ENCODE peak calls at places on chromosomes 16 and 17, in eight cellular contexts. One of them, this sample, is unnamed.

GRCh38 chr16:6038966-6039530 is 941.5 kb upstream of the EEF2KMT start:
- DNase-seq in endothelial cell: no peak
- DNase-seq in stomach: no peak
- DNase-seq in lung: no peak
- DNase-seq in ascending aorta: no peak
- DNase-seq in A549: no peak
- DNase-seq in glutamatergic neuron: no peak
- DNase-seq in left ventricle myocardium inferior: no peak
- DNase-seq in this sample: no peak

GRCh38 chr17:81251943-81252301 is 12.8 kb downstream of the NDUFAF8 start:
- DNase-seq in stomach: no peak
- DNase-seq in lung: no peak
- DNase-seq in left ventricle myocardium inferior: no peak
- DNase-seq in glutamatergic neuron: peak; percentile 83
- DNase-seq in A549: no peak
- DNase-seq in ascending aorta: no peak
- DNase-seq in endothelial cell: no peak
- DNase-seq in this sample: no peak

GRCh38 chr17:57527437-57528083 is 217.5 kb downstream of the CCDC182 start:
- DNase-seq in glutamatergic neuron: no peak
- DNase-seq in ascending aorta: no peak
- DNase-seq in stomach: no peak
- DNase-seq in left ventricle myocardium inferior: no peak
- DNase-seq in lung: no peak
- DNase-seq in A549: no peak
- DNase-seq in endothelial cell: no peak
- DNase-seq in this sample: no peak

GRCh38 chr16:8905168-8905762 is 23.1 kb downstream of the LITAFD start:
- DNase-seq in ascending aorta: no peak
- DNase-seq in glutamatergic neuron: no peak
- DNase-seq in stomach: no peak
- DNase-seq in endothelial cell: no peak
- DNase-seq in lung: no peak
- DNase-seq in left ventricle myocardium inferior: no peak
- DNase-seq in A549: peak; percentile 69
- DNase-seq in this sample: no peak

GRCh38 chr17:51118330-51119195 is 2.1 kb downstream of the SPAG9 start:
- DNase-seq in endothelial cell: no peak
- DNase-seq in left ventricle myocardium inferior: no peak
- DNase-seq in stomach: peak; percentile 76
- DNase-seq in lung: peak; percentile 58
- DNase-seq in glutamatergic neuron: no peak
- DNase-seq in A549: peak; percentile 45
- DNase-seq in ascending aorta: no peak
- DNase-seq in this sample: no peak

GRCh38 chr17:4332296-4332970 is 34.0 kb downstream of the UBE2G1 start:
- DNase-seq in left ventricle myocardium inferior: no peak
- DNase-seq in endothelial cell: no peak
- DNase-seq in glutamatergic neuron: no peak
- DNase-seq in stomach: no peak
- DNase-seq in ascending aorta: no peak
- DNase-seq in A549: no peak
- DNase-seq in lung: no peak
- DNase-seq in this sample: no peak

GRCh38 chr17:62628845-62629555 is 1.5 kb downstream of the MRC2 start:
- DNase-seq in endothelial cell: no peak
- DNase-seq in glutamatergic neuron: peak; percentile 54
- DNase-seq in lung: no peak
- DNase-seq in left ventricle myocardium inferior: no peak
- DNase-seq in A549: no peak
- DNase-seq in ascending aorta: no peak
- DNase-seq in stomach: no peak
- DNase-seq in this sample: no peak

GRCh38 chr16:65113441-65113840 is 8.4 kb downstream of the CDH11 start:
- DNase-seq in left ventricle myocardium inferior: no peak
- DNase-seq in ascending aorta: no peak
- DNase-seq in glutamatergic neuron: no peak
- DNase-seq in lung: no peak
- DNase-seq in endothelial cell: no peak
- DNase-seq in stomach: no peak
- DNase-seq in A549: no peak
- DNase-seq in this sample: no peak

GRCh38 chr17:82397449-82398335 is 20.5 kb upstream of the HEXD start:
- DNase-seq in lung: no peak
- DNase-seq in endothelial cell: no peak
- DNase-seq in left ventricle myocardium inferior: no peak
- DNase-seq in glutamatergic neuron: peak; percentile 23
- DNase-seq in ascending aorta: no peak
- DNase-seq in stomach: no peak
- DNase-seq in A549: no peak
- DNase-seq in this sample: no peak

GRCh38 chr17:78643326-78643725 is 66.1 kb upstream of the DNAH17 start:
- DNase-seq in lung: no peak
- DNase-seq in glutamatergic neuron: no peak
- DNase-seq in left ventricle myocardium inferior: no peak
- DNase-seq in ascending aorta: no peak
- DNase-seq in endothelial cell: no peak
- DNase-seq in stomach: no peak
- DNase-seq in A549: no peak
- DNase-seq in this sample: no peak

GRCh38 chr16:1282275-1282995 is 26.6 kb downstream of the TPSD1 start:
- DNase-seq in glutamatergic neuron: no peak
- DNase-seq in lung: no peak
- DNase-seq in endothelial cell: no peak
- DNase-seq in stomach: no peak
- DNase-seq in left ventricle myocardium inferior: no peak
- DNase-seq in A549: no peak
- DNase-seq in ascending aorta: no peak
- DNase-seq in this sample: no peak

GRCh38 chr17:43913584-43913983 is 6.2 kb upstream of the MPP2 start:
- DNase-seq in A549: no peak
- DNase-seq in lung: no peak
- DNase-seq in endothelial cell: no peak
- DNase-seq in stomach: no peak
- DNase-seq in glutamatergic neuron: no peak
- DNase-seq in left ventricle myocardium inferior: no peak
- DNase-seq in ascending aorta: no peak
- DNase-seq in this sample: no peak

DNA sequence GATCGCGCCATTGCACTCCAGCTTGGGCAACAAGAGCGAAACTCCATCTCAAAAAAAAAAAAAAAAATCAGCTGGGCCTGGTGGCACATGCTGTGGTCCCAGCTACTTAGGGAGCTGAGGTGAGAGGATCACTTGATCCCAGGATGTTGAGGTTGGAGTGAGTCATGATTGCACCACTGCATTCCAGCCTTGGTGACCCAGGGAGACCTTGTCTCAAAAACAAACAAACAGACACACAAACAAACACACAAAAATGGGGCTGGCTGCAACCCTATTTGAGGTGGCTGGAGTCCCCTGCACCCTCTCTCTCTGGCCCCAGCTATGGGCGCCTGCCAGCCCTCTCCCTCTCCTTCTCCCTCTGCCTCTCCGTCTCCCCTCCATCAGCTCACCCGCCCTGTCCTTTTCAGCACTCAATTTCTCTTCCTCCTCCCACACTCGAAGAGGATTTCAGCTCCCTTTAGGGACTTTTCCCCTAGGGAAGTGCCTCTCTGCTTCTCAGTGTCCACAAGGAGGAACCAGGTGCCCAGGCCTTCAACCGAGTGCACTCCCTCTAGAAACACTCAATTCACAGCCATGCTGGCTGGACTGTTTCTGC is 17.5 kb upstream of the TFAP4 start:
- DNase-seq in glutamatergic neuron: no peak
- DNase-seq in A549: peak; percentile 95
- DNase-seq in left ventricle myocardium inferior: no peak
- DNase-seq in stomach: no peak
- DNase-seq in endothelial cell: no peak
- DNase-seq in ascending aorta: no peak
- DNase-seq in lung: peak; percentile 80
- DNase-seq in this sample: no peak
- TF ChIP-seq CTCF in glutamatergic neuron: no peak
- TF ChIP-seq CTCF in A549: no peak
- TF ChIP-seq CTCF in left ventricle myocardium inferior: no peak
- TF ChIP-seq CTCF in stomach: no peak
- TF ChIP-seq CTCF in endothelial cell: no peak
- TF ChIP-seq CTCF in ascending aorta: no peak
- TF ChIP-seq CTCF in lung: no peak
- TF ChIP-seq CTCF in this sample: no peak

DNA sequence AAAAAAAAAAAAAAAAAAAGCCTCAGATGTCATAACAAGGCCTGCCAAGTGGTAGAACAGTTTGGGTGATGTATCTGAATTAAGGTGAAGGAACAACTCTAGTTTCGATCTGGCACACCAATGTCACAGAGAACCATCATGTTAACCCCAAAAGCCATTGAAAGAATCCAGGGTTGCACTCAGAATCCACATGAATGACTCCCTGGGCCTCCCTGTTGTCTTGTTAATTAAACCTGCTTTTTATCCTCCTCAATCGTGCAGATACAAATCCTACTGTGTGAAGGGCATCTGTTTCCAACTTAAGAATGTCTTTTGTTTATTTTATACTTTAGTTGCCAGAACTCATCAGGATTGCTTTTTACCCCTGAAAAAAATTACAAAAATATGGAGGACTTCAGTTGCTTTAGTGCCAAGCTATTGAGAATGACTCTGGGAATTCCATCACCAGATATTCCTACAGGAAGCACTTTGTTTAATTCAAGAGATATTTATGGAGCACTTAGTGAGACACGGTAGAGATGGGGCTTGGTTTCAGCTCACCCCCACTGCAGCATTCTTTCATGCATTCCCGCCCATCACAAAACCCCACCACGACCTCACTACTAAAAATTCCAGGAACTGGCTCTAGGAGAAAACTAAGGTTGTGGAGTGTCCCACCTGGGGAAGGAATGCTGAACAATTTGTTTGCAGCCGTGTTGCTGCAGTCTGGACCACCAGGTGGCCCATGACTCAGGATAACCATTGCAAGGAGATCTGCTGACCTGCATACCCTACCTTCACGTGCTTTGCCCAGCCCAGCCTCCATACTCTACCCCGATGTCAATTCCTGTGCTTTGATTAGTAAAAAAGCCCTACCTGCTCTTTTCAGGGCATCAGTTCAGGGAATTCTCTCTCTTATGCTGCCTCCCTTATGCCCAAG is 63.8 kb upstream of the GPRC5B start:
- DNase-seq in glutamatergic neuron: no peak
- DNase-seq in stomach: no peak
- DNase-seq in left ventricle myocardium inferior: no peak
- DNase-seq in lung: no peak
- DNase-seq in endothelial cell: no peak
- DNase-seq in A549: peak; percentile 19
- DNase-seq in ascending aorta: no peak
- DNase-seq in this sample: no peak
- TF ChIP-seq CTCF in glutamatergic neuron: no peak
- TF ChIP-seq CTCF in stomach: no peak
- TF ChIP-seq CTCF in left ventricle myocardium inferior: no peak
- TF ChIP-seq CTCF in lung: no peak
- TF ChIP-seq CTCF in endothelial cell: peak; percentile 17
- TF ChIP-seq CTCF in A549: no peak
- TF ChIP-seq CTCF in ascending aorta: no peak
- TF ChIP-seq CTCF in this sample: no peak

DNA sequence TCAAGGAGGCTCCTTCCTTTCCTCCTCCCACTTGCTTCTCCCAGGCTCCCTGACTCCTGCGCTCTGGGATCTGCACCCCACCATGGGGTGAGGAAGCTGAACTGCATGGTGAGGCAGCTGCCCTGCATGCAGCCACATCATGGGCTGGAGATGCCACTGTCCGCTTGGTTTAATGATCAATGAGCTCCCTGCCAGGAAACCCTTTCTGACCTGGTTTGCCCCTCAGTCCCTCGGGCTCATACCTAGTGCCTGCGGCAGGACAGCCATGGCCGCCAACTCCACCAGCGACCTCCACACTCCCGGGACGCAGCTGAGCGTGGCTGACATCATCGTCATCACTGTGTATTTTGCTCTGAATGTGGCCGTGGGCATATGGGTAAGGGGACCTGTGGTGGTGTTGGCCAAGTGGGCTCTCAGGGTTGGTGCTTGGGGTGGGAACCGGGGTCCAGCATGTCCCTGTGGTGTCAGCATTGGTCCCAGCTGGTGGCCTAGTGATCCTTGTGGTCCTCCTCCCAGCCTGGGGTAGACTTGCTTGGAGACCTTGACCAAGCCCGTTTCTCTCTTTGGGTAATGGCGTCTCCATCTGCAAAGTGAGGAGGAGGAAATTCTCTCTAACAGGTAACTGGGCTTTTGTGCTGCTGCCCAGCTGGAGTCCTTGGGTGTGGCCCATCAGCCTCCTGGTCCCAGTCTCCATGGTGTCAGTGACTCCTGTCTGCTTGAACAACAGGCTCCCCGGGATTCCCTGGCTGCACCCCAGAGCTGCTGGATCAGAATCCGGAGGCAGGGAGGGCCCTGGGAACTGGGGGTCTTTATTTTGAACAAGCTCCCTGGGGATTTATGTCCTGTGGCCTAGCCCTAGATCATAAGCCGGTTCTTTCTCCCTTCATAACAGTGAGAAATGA is at the start of gene SLC5A10:
- DNase-seq in endothelial cell: no peak
- DNase-seq in lung: no peak
- DNase-seq in stomach: no peak
- DNase-seq in glutamatergic neuron: no peak
- DNase-seq in left ventricle myocardium inferior: no peak
- DNase-seq in A549: peak; percentile 51
- DNase-seq in ascending aorta: no peak
- DNase-seq in this sample: no peak
- TF ChIP-seq CTCF in endothelial cell: no peak
- TF ChIP-seq CTCF in lung: no peak
- TF ChIP-seq CTCF in stomach: no peak
- TF ChIP-seq CTCF in glutamatergic neuron: peak; percentile 17
- TF ChIP-seq CTCF in left ventricle myocardium inferior: peak; percentile 21
- TF ChIP-seq CTCF in A549: no peak
- TF ChIP-seq CTCF in ascending aorta: no peak
- TF ChIP-seq CTCF in this sample: peak; percentile 31

GRCh38 chr16:63719926-63720325 is 1401.9 kb downstream of the CDH11 start:
- DNase-seq in ascending aorta: no peak
- DNase-seq in glutamatergic neuron: no peak
- DNase-seq in stomach: no peak
- DNase-seq in lung: no peak
- DNase-seq in A549: no peak
- DNase-seq in endothelial cell: no peak
- DNase-seq in left ventricle myocardium inferior: no peak
- DNase-seq in this sample: no peak

GRCh38 chr16:63714876-63715275 is 1407.0 kb downstream of the CDH11 start:
- DNase-seq in endothelial cell: no peak
- DNase-seq in glutamatergic neuron: no peak
- DNase-seq in lung: no peak
- DNase-seq in left ventricle myocardium inferior: no peak
- DNase-seq in ascending aorta: no peak
- DNase-seq in stomach: peak; percentile 27
- DNase-seq in A549: no peak
- DNase-seq in this sample: no peak

DNA sequence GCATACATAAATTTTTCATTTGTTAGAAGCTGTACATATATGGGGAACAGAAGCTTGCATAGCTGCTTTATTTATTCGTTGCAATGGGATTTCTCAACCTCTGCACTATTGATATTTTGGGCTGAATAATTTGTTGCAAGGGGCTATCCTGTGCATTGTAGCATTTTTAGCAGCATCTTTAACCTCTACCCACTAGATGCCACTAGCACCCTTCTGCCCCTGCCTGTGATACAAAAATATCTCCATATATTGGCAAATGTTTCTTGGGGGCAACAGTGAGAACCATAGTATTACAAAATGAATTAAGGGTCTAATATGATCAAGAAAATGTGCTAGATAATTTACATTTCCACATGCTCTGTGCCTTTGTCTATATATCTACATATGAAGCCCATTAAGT is 1401.0 kb downstream of the CDH11 start:
- DNase-seq in lung: no peak
- DNase-seq in A549: no peak
- DNase-seq in endothelial cell: no peak
- DNase-seq in left ventricle myocardium inferior: no peak
- DNase-seq in glutamatergic neuron: no peak
- DNase-seq in ascending aorta: no peak
- DNase-seq in stomach: no peak
- DNase-seq in this sample: no peak
- TF ChIP-seq CTCF in lung: no peak
- TF ChIP-seq CTCF in A549: no peak
- TF ChIP-seq CTCF in endothelial cell: no peak
- TF ChIP-seq CTCF in left ventricle myocardium inferior: peak; percentile 33
- TF ChIP-seq CTCF in glutamatergic neuron: no peak
- TF ChIP-seq CTCF in ascending aorta: no peak
- TF ChIP-seq CTCF in stomach: no peak
- TF ChIP-seq CTCF in this sample: peak; percentile 50